ENCODE peak calls at places on chromosomes 16 and 17, in ten cellular contexts. One of them, this sample, is unnamed.

GRCh38 chr16:67326115-67326471 is 448 bp downstream of the KCTD19 start:
- DNase-seq in body of pancreas: no peak
- DNase-seq in psoas muscle: no peak
- DNase-seq in CD8-positive, alpha-beta T cell: no peak
- DNase-seq in ascending aorta: no peak
- DNase-seq in PC-3: no peak
- DNase-seq in A549: no peak
- DNase-seq in ovary: no peak
- DNase-seq in right lobe of liver: no peak
- DNase-seq in colonic mucosa: no peak
- DNase-seq in this sample: no peak

GRCh38 chr17:75869282-75870141 is 8.9 kb downstream of the TRIM47 start:
- DNase-seq in CD8-positive, alpha-beta T cell: no peak
- DNase-seq in ascending aorta: no peak
- DNase-seq in ovary: no peak
- DNase-seq in right lobe of liver: no peak
- DNase-seq in A549: peak; percentile 57
- DNase-seq in psoas muscle: peak; percentile 68
- DNase-seq in colonic mucosa: peak; percentile 80
- DNase-seq in PC-3: no peak
- DNase-seq in body of pancreas: no peak
- DNase-seq in this sample: no peak

GRCh38 chr16:8346291-8346690 is 244.0 kb downstream of the TMEM114 start:
- DNase-seq in CD8-positive, alpha-beta T cell: no peak
- DNase-seq in PC-3: no peak
- DNase-seq in ovary: no peak
- DNase-seq in right lobe of liver: no peak
- DNase-seq in colonic mucosa: no peak
- DNase-seq in psoas muscle: no peak
- DNase-seq in ascending aorta: no peak
- DNase-seq in body of pancreas: peak; percentile 11
- DNase-seq in A549: no peak
- DNase-seq in this sample: peak; percentile 51

GRCh38 chr17:14297161-14297851 is 3.6 kb upstream of the HS3ST3B1 start:
- DNase-seq in ascending aorta: no peak
- DNase-seq in psoas muscle: peak; percentile 55
- DNase-seq in right lobe of liver: peak; percentile 70
- DNase-seq in ovary: peak; percentile 50
- DNase-seq in PC-3: peak; percentile 34
- DNase-seq in CD8-positive, alpha-beta T cell: no peak
- DNase-seq in body of pancreas: peak; percentile 39
- DNase-seq in A549: peak; percentile 29
- DNase-seq in colonic mucosa: no peak
- DNase-seq in this sample: peak; percentile 80

GRCh38 chr17:33944826-33945225 is 310.3 kb upstream of the CCL2 start:
- DNase-seq in ovary: no peak
- DNase-seq in body of pancreas: no peak
- DNase-seq in ascending aorta: no peak
- DNase-seq in A549: no peak
- DNase-seq in right lobe of liver: no peak
- DNase-seq in PC-3: no peak
- DNase-seq in psoas muscle: no peak
- DNase-seq in CD8-positive, alpha-beta T cell: no peak
- DNase-seq in colonic mucosa: no peak
- DNase-seq in this sample: no peak

GRCh38 chr16:82769845-82770244 is 143.1 kb downstream of the CDH13 start:
- DNase-seq in colonic mucosa: no peak
- DNase-seq in right lobe of liver: no peak
- DNase-seq in A549: no peak
- DNase-seq in psoas muscle: peak; percentile 22
- DNase-seq in ascending aorta: no peak
- DNase-seq in body of pancreas: no peak
- DNase-seq in ovary: no peak
- DNase-seq in PC-3: no peak
- DNase-seq in CD8-positive, alpha-beta T cell: no peak
- DNase-seq in this sample: no peak

GRCh38 chr17:77728022-77728671 is 230.4 kb upstream of the TNRC6C start:
- DNase-seq in right lobe of liver: no peak
- DNase-seq in CD8-positive, alpha-beta T cell: no peak
- DNase-seq in psoas muscle: peak; percentile 53
- DNase-seq in PC-3: peak; percentile 45
- DNase-seq in A549: peak; percentile 34
- DNase-seq in ascending aorta: no peak
- DNase-seq in body of pancreas: no peak
- DNase-seq in colonic mucosa: peak; percentile 22
- DNase-seq in ovary: no peak
- DNase-seq in this sample: peak; percentile 62

GRCh38 chr16:2178321-2179106 is 17.9 kb downstream of the CASKIN1 start:
- DNase-seq in psoas muscle: no peak
- DNase-seq in A549: peak; percentile 60
- DNase-seq in ovary: no peak
- DNase-seq in body of pancreas: no peak
- DNase-seq in right lobe of liver: no peak
- DNase-seq in colonic mucosa: peak; percentile 45
- DNase-seq in CD8-positive, alpha-beta T cell: no peak
- DNase-seq in PC-3: no peak
- DNase-seq in ascending aorta: no peak
- DNase-seq in this sample: no peak

GRCh38 chr16:12971216-12971615 is 69.8 kb downstream of the SHISA9 start:
- DNase-seq in colonic mucosa: no peak
- DNase-seq in psoas muscle: peak; percentile 16
- DNase-seq in PC-3: peak; percentile 45
- DNase-seq in A549: peak; percentile 61
- DNase-seq in body of pancreas: no peak
- DNase-seq in ovary: no peak
- DNase-seq in right lobe of liver: no peak
- DNase-seq in CD8-positive, alpha-beta T cell: no peak
- DNase-seq in ascending aorta: no peak
- DNase-seq in this sample: peak; percentile 43

GRCh38 chr16:56780646-56781045 is 50.7 kb downstream of the NUP93 start:
- DNase-seq in psoas muscle: no peak
- DNase-seq in A549: no peak
- DNase-seq in PC-3: no peak
- DNase-seq in colonic mucosa: no peak
- DNase-seq in body of pancreas: no peak
- DNase-seq in ovary: no peak
- DNase-seq in ascending aorta: no peak
- DNase-seq in CD8-positive, alpha-beta T cell: no peak
- DNase-seq in right lobe of liver: no peak
- DNase-seq in this sample: no peak

GRCh38 chr17:29292992-29293889 is 707 bp downstream of the NUFIP2 start:
- DNase-seq in CD8-positive, alpha-beta T cell: peak; percentile 12
- DNase-seq in A549: peak; percentile 61
- DNase-seq in ovary: peak; percentile 72
- DNase-seq in colonic mucosa: peak; percentile 69
- DNase-seq in right lobe of liver: peak; percentile 81
- DNase-seq in ascending aorta: peak; percentile 15
- DNase-seq in body of pancreas: peak; percentile 65
- DNase-seq in psoas muscle: peak; percentile 75
- DNase-seq in PC-3: peak; percentile 27
- DNase-seq in this sample: peak; percentile 83

GRCh38 chr16:88527186-88527936 is 42.8 kb upstream of the ZC3H18 start:
- DNase-seq in A549: peak; percentile 57
- DNase-seq in CD8-positive, alpha-beta T cell: peak; percentile 41
- DNase-seq in ovary: peak; percentile 86
- DNase-seq in PC-3: peak; percentile 21
- DNase-seq in colonic mucosa: peak; percentile 72
- DNase-seq in ascending aorta: no peak
- DNase-seq in body of pancreas: peak; percentile 69
- DNase-seq in psoas muscle: peak; percentile 71
- DNase-seq in right lobe of liver: no peak
- DNase-seq in this sample: peak; percentile 91

GRCh38 chr16:88526008-88526905 is 43.9 kb upstream of the ZC3H18 start:
- DNase-seq in ascending aorta: no peak
- DNase-seq in CD8-positive, alpha-beta T cell: no peak
- DNase-seq in PC-3: no peak
- DNase-seq in psoas muscle: peak; percentile 14
- DNase-seq in colonic mucosa: no peak
- DNase-seq in right lobe of liver: no peak
- DNase-seq in body of pancreas: peak; percentile 14
- DNase-seq in ovary: peak; percentile 58
- DNase-seq in A549: no peak
- DNase-seq in this sample: no peak

GRCh38 chr16:88527937-88528743 is 42.1 kb upstream of the ZC3H18 start:
- DNase-seq in PC-3: no peak
- DNase-seq in ascending aorta: no peak
- DNase-seq in CD8-positive, alpha-beta T cell: no peak
- DNase-seq in A549: no peak
- DNase-seq in colonic mucosa: no peak
- DNase-seq in body of pancreas: peak; percentile 16
- DNase-seq in psoas muscle: no peak
- DNase-seq in right lobe of liver: no peak
- DNase-seq in ovary: peak; percentile 44
- DNase-seq in this sample: no peak

GRCh38 chr16:88525663-88525990 is 44.6 kb upstream of the ZC3H18 start:
- DNase-seq in psoas muscle: no peak
- DNase-seq in PC-3: no peak
- DNase-seq in right lobe of liver: no peak
- DNase-seq in colonic mucosa: no peak
- DNase-seq in CD8-positive, alpha-beta T cell: no peak
- DNase-seq in A549: no peak
- DNase-seq in ascending aorta: no peak
- DNase-seq in body of pancreas: no peak
- DNase-seq in ovary: no peak
- DNase-seq in this sample: no peak

GRCh38 chr16:88526906-88527185 is 43.4 kb upstream of the ZC3H18 start:
- DNase-seq in body of pancreas: peak; percentile 15
- DNase-seq in psoas muscle: peak; percentile 17
- DNase-seq in ascending aorta: no peak
- DNase-seq in PC-3: no peak
- DNase-seq in ovary: peak; percentile 60
- DNase-seq in A549: no peak
- DNase-seq in colonic mucosa: no peak
- DNase-seq in CD8-positive, alpha-beta T cell: no peak
- DNase-seq in right lobe of liver: no peak
- DNase-seq in this sample: no peak
- H3K4me1 ChIP-seq in body of pancreas: peaks cover 36% of the 10 kb centered on the region
- H3K4me1 ChIP-seq in psoas muscle: peaks cover 69% of the 10 kb centered on the region
- H3K4me1 ChIP-seq in ascending aorta: peaks cover 2% of the 10 kb centered on the region
- H3K4me1 ChIP-seq in PC-3: no peaks in the 10 kb centered on the region
- H3K4me1 ChIP-seq in ovary: peaks cover 17% of the 10 kb centered on the region
- H3K4me1 ChIP-seq in A549: peaks cover 4% of the 10 kb centered on the region
- H3K4me1 ChIP-seq in colonic mucosa: peaks cover 16% of the 10 kb centered on the region
- H3K4me1 ChIP-seq in CD8-positive, alpha-beta T cell: no peaks in the 10 kb centered on the region
- H3K4me1 ChIP-seq in right lobe of liver: no peaks in the 10 kb centered on the region
- H3K4me1 ChIP-seq in this sample: peaks cover 18% of the 10 kb centered on the region

GRCh38 chr17:58381124-58381838 is 29.3 kb upstream of the SUPT4H1 start:
- DNase-seq in ovary: no peak
- DNase-seq in ascending aorta: no peak
- DNase-seq in psoas muscle: no peak
- DNase-seq in right lobe of liver: peak; percentile 81
- DNase-seq in colonic mucosa: peak; percentile 57
- DNase-seq in body of pancreas: peak; percentile 25
- DNase-seq in PC-3: no peak
- DNase-seq in A549: peak; percentile 76
- DNase-seq in CD8-positive, alpha-beta T cell: no peak
- DNase-seq in this sample: peak; percentile 71
- H3K4me1 ChIP-seq in ovary: no peaks in the 10 kb centered on the region
- H3K4me1 ChIP-seq in ascending aorta: no peaks in the 10 kb centered on the region
- H3K4me1 ChIP-seq in psoas muscle: no peaks in the 10 kb centered on the region
- H3K4me1 ChIP-seq in right lobe of liver: peaks cover 56% of the 10 kb centered on the region
- H3K4me1 ChIP-seq in colonic mucosa: peaks cover 14% of the 10 kb centered on the region
- H3K4me1 ChIP-seq in body of pancreas: peaks cover 82% of the 10 kb centered on the region
- H3K4me1 ChIP-seq in PC-3: peaks cover 16% of the 10 kb centered on the region
- H3K4me1 ChIP-seq in A549: peaks cover 74% of the 10 kb centered on the region
- H3K4me1 ChIP-seq in CD8-positive, alpha-beta T cell: peaks cover 32% of the 10 kb centered on the region
- H3K4me1 ChIP-seq in this sample: peaks cover 78% of the 10 kb centered on the region

GRCh38 chr16:73033271-73033998 is 14.5 kb downstream of the ZFHX3 start:
- DNase-seq in body of pancreas: no peak
- DNase-seq in CD8-positive, alpha-beta T cell: no peak
- DNase-seq in PC-3: no peak
- DNase-seq in right lobe of liver: no peak
- DNase-seq in ovary: no peak
- DNase-seq in colonic mucosa: no peak
- DNase-seq in psoas muscle: no peak
- DNase-seq in ascending aorta: no peak
- DNase-seq in A549: no peak
- DNase-seq in this sample: no peak

GRCh38 chr16:73034374-73034773 is 13.6 kb downstream of the ZFHX3 start:
- DNase-seq in CD8-positive, alpha-beta T cell: no peak
- DNase-seq in ascending aorta: no peak
- DNase-seq in colonic mucosa: no peak
- DNase-seq in right lobe of liver: no peak
- DNase-seq in ovary: no peak
- DNase-seq in PC-3: no peak
- DNase-seq in body of pancreas: no peak
- DNase-seq in A549: no peak
- DNase-seq in psoas muscle: no peak
- DNase-seq in this sample: no peak

GRCh38 chr16:73037331-73037745 is 10.6 kb downstream of the ZFHX3 start:
- DNase-seq in ascending aorta: no peak
- DNase-seq in right lobe of liver: no peak
- DNase-seq in psoas muscle: peak; percentile 46
- DNase-seq in CD8-positive, alpha-beta T cell: no peak
- DNase-seq in A549: no peak
- DNase-seq in body of pancreas: no peak
- DNase-seq in PC-3: no peak
- DNase-seq in colonic mucosa: no peak
- DNase-seq in ovary: no peak
- DNase-seq in this sample: no peak

GRCh38 chr16:73037845-73038570 is 9.9 kb downstream of the ZFHX3 start:
- DNase-seq in ascending aorta: no peak
- DNase-seq in colonic mucosa: no peak
- DNase-seq in psoas muscle: no peak
- DNase-seq in ovary: no peak
- DNase-seq in CD8-positive, alpha-beta T cell: no peak
- DNase-seq in PC-3: no peak
- DNase-seq in A549: no peak
- DNase-seq in right lobe of liver: no peak
- DNase-seq in body of pancreas: no peak
- DNase-seq in this sample: no peak

GRCh38 chr16:73036074-73036826 is 11.7 kb downstream of the ZFHX3 start:
- DNase-seq in colonic mucosa: no peak
- DNase-seq in CD8-positive, alpha-beta T cell: no peak
- DNase-seq in A549: no peak
- DNase-seq in body of pancreas: no peak
- DNase-seq in ascending aorta: no peak
- DNase-seq in PC-3: no peak
- DNase-seq in right lobe of liver: no peak
- DNase-seq in psoas muscle: no peak
- DNase-seq in ovary: no peak
- DNase-seq in this sample: no peak
- H3K4me1 ChIP-seq in colonic mucosa: no peaks in the 10 kb centered on the region
- H3K4me1 ChIP-seq in CD8-positive, alpha-beta T cell: no peaks in the 10 kb centered on the region
- H3K4me1 ChIP-seq in A549: peaks cover 60% of the 10 kb centered on the region
- H3K4me1 ChIP-seq in body of pancreas: peaks cover 52% of the 10 kb centered on the region
- H3K4me1 ChIP-seq in ascending aorta: peaks cover 16% of the 10 kb centered on the region
- H3K4me1 ChIP-seq in PC-3: peaks cover 9% of the 10 kb centered on the region
- H3K4me1 ChIP-seq in right lobe of liver: no peaks in the 10 kb centered on the region
- H3K4me1 ChIP-seq in psoas muscle: peaks cover 92% of the 10 kb centered on the region
- H3K4me1 ChIP-seq in ovary: peaks cover 4% of the 10 kb centered on the region
- H3K4me1 ChIP-seq in this sample: peaks cover 66% of the 10 kb centered on the region

DNA sequence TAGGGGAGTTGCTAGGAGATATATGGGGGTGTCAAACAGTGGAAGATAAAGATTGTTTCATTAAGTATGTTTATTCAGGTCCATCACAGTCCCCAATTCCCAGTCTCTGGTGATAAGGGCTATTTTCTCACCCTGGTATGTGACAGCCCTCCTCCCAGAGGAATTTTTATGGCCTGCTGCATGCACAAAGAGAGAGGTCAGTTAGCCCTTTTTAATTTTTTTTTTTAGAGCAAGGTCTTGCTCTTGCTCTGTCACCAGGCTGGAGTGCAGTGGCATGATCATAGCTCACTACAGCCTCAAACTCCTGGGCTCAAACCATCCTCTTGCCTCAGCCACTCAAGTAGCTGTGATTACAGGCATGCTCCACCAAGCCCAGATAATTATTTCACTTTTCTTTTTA is 53.6 kb upstream of the ATF7IP2 start:
- DNase-seq in CD8-positive, alpha-beta T cell: no peak
- DNase-seq in ovary: no peak
- DNase-seq in body of pancreas: peak; percentile 16
- DNase-seq in psoas muscle: no peak
- DNase-seq in right lobe of liver: no peak
- DNase-seq in colonic mucosa: no peak
- DNase-seq in ascending aorta: no peak
- DNase-seq in A549: no peak
- DNase-seq in PC-3: no peak
- DNase-seq in this sample: peak; percentile 45
- H3K4me1 ChIP-seq in CD8-positive, alpha-beta T cell: peaks cover 28% of the 10 kb centered on the region
- H3K4me1 ChIP-seq in ovary: no peaks in the 10 kb centered on the region
- H3K4me1 ChIP-seq in body of pancreas: peaks cover 42% of the 10 kb centered on the region
- H3K4me1 ChIP-seq in psoas muscle: no peaks in the 10 kb centered on the region
- H3K4me1 ChIP-seq in right lobe of liver: peaks cover 34% of the 10 kb centered on the region
- H3K4me1 ChIP-seq in colonic mucosa: no peaks in the 10 kb centered on the region
- H3K4me1 ChIP-seq in ascending aorta: no peaks in the 10 kb centered on the region
- H3K4me1 ChIP-seq in A549: no peaks in the 10 kb centered on the region
- H3K4me1 ChIP-seq in PC-3: peaks cover 10% of the 10 kb centered on the region
- H3K4me1 ChIP-seq in this sample: peaks cover 11% of the 10 kb centered on the region

This sample was measured in hepatocyte.